ENCODE peak calls at places on chromosomes 11 and 22, in eight cellular contexts. V is psoas muscle; D is HEK293T; P is CD8-positive, alpha-beta T cell; A is transverse colon; Q is globus pallidus; L is kidney glomerular epithelial cell; F is stimulated activated CD4-positive, alpha-beta T cell treated with anti-CD3 and anti-CD28 coated beads, Interleukin-4, amount 100 ng/mL, for 1 hour. M is an unnamed sample.

GRCh38 chr11:80239217-80239616 is 798.4 kb upstream of the TENM4 start:
- DNase-seq in V (no peak), D (no peak), P (no peak), A (no peak), Q (no peak), L (no peak), F (no peak), M (no peak)

GRCh38 chr11:57205046-57205671 is 23.4 kb downstream of the LRRC55 start:
- DNase-seq in V (peak; percentile 42), D (no peak), P (no peak), A (no peak), Q (peak; percentile 16), L (no peak), F (no peak), M (no peak)

GRCh38 chr11:71119656-71120269 is 132.6 kb downstream of the SHANK2 start:
- DNase-seq in V (no peak), D (no peak), P (no peak), A (no peak), Q (no peak), L (no peak), F (no peak), M (no peak)

GRCh38 chr11:15145635-15146034 is 30.9 kb downstream of the INSC start:
- DNase-seq in V (no peak), D (no peak), P (no peak), A (peak; percentile 47), Q (no peak), L (no peak), F (no peak), M (no peak)

GRCh38 chr11:3146612-3147256 is 18.4 kb downstream of the OSBPL5 start:
- DNase-seq in V (no peak), D (no peak), P (no peak), A (no peak), Q (no peak), L (no peak), F (no peak), M (no peak)

GRCh38 chr11:67434395-67434881 is 3.0 kb downstream of the PTPRCAP start:
- DNase-seq in V (no peak), D (no peak), P (no peak), A (no peak), Q (no peak), L (no peak), F (peak; percentile 26), M (no peak)

GRCh38 chr22:20232781-20233180 is 35.3 kb downstream of the RTN4R start:
- DNase-seq in V (no peak), D (no peak), P (no peak), A (no peak), Q (no peak), L (no peak), F (no peak), M (peak; percentile 43)

GRCh38 chr11:19071255-19071654 is 10.7 kb upstream of the MRGPRX2 start:
- DNase-seq in V (peak; percentile 77), D (peak; percentile 75), P (peak; percentile 24), A (peak; percentile 75), Q (peak; percentile 60), L (peak; percentile 87), F (peak; percentile 54), M (peak; percentile 51)

GRCh38 chr11:25771605-25772004 is 560.3 kb upstream of the ANO3 start:
- DNase-seq in V (no peak), D (no peak), P (no peak), A (no peak), Q (no peak), L (no peak), F (no peak), M (no peak)

GRCh38 chr11:126318642-126319373 is 14.9 kb downstream of the DCPS start:
- DNase-seq in V (no peak), D (no peak), P (no peak), A (peak; percentile 17), Q (peak; percentile 49), L (peak; percentile 42), F (no peak), M (no peak)

GRCh38 chr11:78465169-78465942 is 47.7 kb upstream of the GAB2 start:
- DNase-seq in V (peak; percentile 46), D (no peak), P (peak; percentile 11), A (peak; percentile 35), Q (no peak), L (no peak), F (no peak), M (no peak)